ENCODE peak calls at places on chromosomes 2 and 18, in seven cellular contexts. I is K562, G is Panc1, Y is HCT116, S is SK-N-SH, B is GM12878, H is HepG2. U is an unnamed sample.
A peak's percentile ranks its signal among the peaks of the same experiment; 100 is the strongest.

GRCh38 chr2:179811042-179811441 is 50.4 kb downstream of the ZNF385B start:
- DNase-seq in H (no peak), I (no peak), Y (no peak), S (no peak), B (no peak), G (no peak), U (no peak)

GRCh38 chr2:20604957-20605381 is 45.9 kb downstream of the HS1BP3 start:
- DNase-seq in I (no peak), H (no peak), Y (no peak), S (no peak), G (no peak), B (no peak), U (no peak)

GRCh38 chr2:28055325-28055970 is 164.9 kb downstream of the BABAM2 start:
- DNase-seq in Y (no peak), G (peak; percentile 8), B (no peak), I (no peak), S (no peak), H (no peak), U (no peak)

GRCh38 chr18:22467760-22468553 is 50.2 kb upstream of the CTAGE1 start:
- DNase-seq in Y (peak; percentile 83), G (peak; percentile 55), B (no peak), S (no peak), H (no peak), I (peak; percentile 54), U (no peak)

GRCh38 chr2:49702740-49703139 is 548.4 kb upstream of the FSHR start:
- DNase-seq in G (no peak), S (no peak), Y (no peak), I (no peak), H (peak; percentile 33), B (no peak), U (no peak)

GRCh38 chr2:30948120-30948519 is 140.9 kb upstream of the CAPN13 start:
- DNase-seq in S (no peak), B (no peak), H (no peak), I (no peak), Y (no peak), G (no peak), U (no peak)

GRCh38 chr2:170201734-170202393 is 23.9 kb downstream of the MYO3B start:
- DNase-seq in H (no peak), I (no peak), Y (no peak), B (no peak), G (no peak), S (no peak), U (no peak)

GRCh38 chr2:70087703-70088507 is 628 bp downstream of the PCBP1 start:
- DNase-seq in B (no peak), S (peak; percentile 65), I (peak; percentile 80), G (no peak), H (peak; percentile 64), Y (no peak), U (no peak)

GRCh38 chr2:182482511-182482910 is 55.7 kb upstream of the PDE1A start:
- DNase-seq in B (no peak), Y (no peak), G (no peak), I (no peak), S (no peak), H (no peak), U (no peak)

GRCh38 chr18:39453882-39454281 is 1888.3 kb upstream of the CELF4 start:
- DNase-seq in S (no peak), I (no peak), Y (no peak), B (no peak), G (no peak), H (peak; percentile 30), U (no peak)

GRCh38 chr18:1541478-1541877 is 636.8 kb downstream of the ADCYAP1 start:
- DNase-seq in S (no peak), B (no peak), I (no peak), Y (no peak), H (no peak), G (no peak), U (no peak)

GRCh38 chr2:185857676-185858075 is 119.1 kb downstream of the FSIP2 start:
- DNase-seq in S (no peak), G (no peak), B (no peak), Y (no peak), I (no peak), H (no peak), U (no peak)

GRCh38 chr2:160411167-160411566 is 82.4 kb downstream of the RBMS1 start:
- DNase-seq in H (no peak), Y (no peak), I (no peak), S (no peak), B (no peak), G (no peak), U (no peak)

GRCh38 chr2:152399003-152399402 is 64.0 kb downstream of the FMNL2 start:
- DNase-seq in G (no peak), I (no peak), H (no peak), Y (no peak), S (no peak), B (no peak), U (no peak)

GRCh38 chr18:8726963-8727730 is 21.8 kb downstream of the MTCL1 start:
- DNase-seq in G (no peak), S (no peak), I (no peak), Y (no peak), H (no peak), B (no peak), U (no peak)

GRCh38 chr2:147025611-147026010 is 819.2 kb upstream of the ACVR2A start:
- DNase-seq in H (no peak), I (no peak), Y (no peak), G (no peak), B (no peak), S (no peak), U (no peak)

GRCh38 chr2:157433335-157433890 is 10.5 kb downstream of the CYTIP start:
- DNase-seq in G (no peak), I (no peak), H (no peak), B (no peak), Y (no peak), S (no peak), U (no peak)

GRCh38 chr18:76130845-76131244 is 364.2 kb downstream of the ZNF516 start:
- DNase-seq in H (no peak), G (no peak), S (no peak), I (no peak), Y (no peak), B (no peak), U (no peak)

GRCh38 chr2:146388757-146389156 is 1456.1 kb upstream of the ACVR2A start:
- DNase-seq in S (no peak), H (no peak), G (no peak), I (no peak), Y (no peak), B (no peak), U (no peak)

GRCh38 chr2:33785201-33786106 is 186.4 kb upstream of the FAM98A start:
- DNase-seq in H (no peak), G (no peak), B (peak; percentile 44), I (no peak), S (no peak), Y (no peak), U (no peak)

GRCh38 chr2:1628893-1629292 is 115.4 kb downstream of the PXDN start:
- DNase-seq in Y (no peak), G (no peak), I (no peak), B (no peak), S (no peak), H (no peak), U (no peak)

GRCh38 chr2:8488001-8488738 is 193.7 kb upstream of the ID2 start:
- DNase-seq in I (no peak), B (peak; percentile 95), Y (no peak), G (no peak), S (no peak), H (no peak), U (no peak)

GRCh38 chr18:75884728-75885127 is 457.2 kb upstream of the SMIM21 start:
- DNase-seq in H (no peak), S (no peak), I (peak; percentile 3), B (no peak), Y (no peak), G (no peak), U (no peak)

GRCh38 chr2:27891820-27892105 is 1.2 kb downstream of the BABAM2 start:
- DNase-seq in Y (no peak), S (no peak), B (no peak), G (no peak), H (peak; percentile 16), I (no peak), U (no peak)

GRCh38 chr18:32730620-32731021 is 42.2 kb downstream of the KLHL14 start:
- DNase-seq in B (peak; percentile 30), I (no peak), S (no peak), G (peak; percentile 38), H (no peak), Y (no peak), U (no peak)

GRCh38 chr2:229437467-229437866 is 166.4 kb upstream of the PID1 start:
- DNase-seq in H (no peak), I (no peak), Y (no peak), S (no peak), G (no peak), B (no peak), U (no peak)
- TF ChIP-seq POLR2AphosphoS5 in H (no peak), I (no peak), Y (no peak), S (no peak), G (no peak), B (no peak), U (no peak)

DNA sequence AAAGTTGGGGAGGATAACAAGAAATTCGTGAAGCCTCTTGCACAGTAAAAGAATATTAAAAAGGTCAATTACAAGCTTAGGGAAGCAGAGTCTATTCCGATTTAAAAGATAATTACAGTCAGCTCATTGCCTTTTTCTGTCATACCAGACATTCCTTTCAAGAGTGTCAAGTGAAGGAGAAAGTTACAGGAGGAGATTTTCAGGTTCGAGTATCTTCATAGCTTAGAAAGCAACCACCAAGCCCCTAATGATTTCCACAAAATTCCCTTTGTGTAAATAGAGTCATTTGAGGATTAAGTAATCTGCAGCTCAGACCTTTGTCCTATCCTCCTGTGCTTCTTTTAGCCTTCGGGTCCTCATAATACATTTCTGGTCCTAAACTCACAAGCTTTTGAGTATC is 414.9 kb downstream of the CDH2 start:
- DNase-seq in I (no peak), S (no peak), H (no peak), G (no peak), Y (no peak), B (no peak), U (no peak)
- TF ChIP-seq SIN3A in I (no peak), S (no peak), H (no peak), G (no peak), Y (no peak), B (no peak), U (no peak)

GRCh38 chr2:7010376-7010775 is 93.2 kb downstream of the RNF144A start:
- DNase-seq in B (no peak), G (no peak), Y (no peak), I (no peak), H (no peak), S (no peak), U (no peak)
- TF ChIP-seq POLR2AphosphoS5 in B (no peak), G (no peak), Y (no peak), I (no peak), H (no peak), S (no peak), U (no peak)

GRCh38 chr2:207830778-207831549 is 61.3 kb upstream of the FZD5 start:
- DNase-seq in I (peak; percentile 51), B (no peak), S (no peak), G (no peak), H (peak; percentile 78), Y (no peak), U (no peak)

GRCh38 chr2:207836526-207837133 is 66.9 kb upstream of the FZD5 start:
- DNase-seq in B (no peak), Y (no peak), I (peak; percentile 30), H (peak; percentile 38), S (no peak), G (no peak), U (peak; percentile 35)

GRCh38 chr2:207835805-207836204 is 66.1 kb upstream of the FZD5 start:
- DNase-seq in Y (no peak), B (no peak), S (no peak), I (no peak), G (no peak), H (peak; percentile 67), U (no peak)

GRCh38 chr2:207831569-207832248 is 62.0 kb upstream of the FZD5 start:
- DNase-seq in I (no peak), B (no peak), Y (no peak), H (no peak), G (no peak), S (no peak), U (no peak)

GRCh38 chr2:207833265-207833751 is 63.6 kb upstream of the FZD5 start:
- DNase-seq in S (no peak), Y (no peak), I (peak; percentile 29), B (peak; percentile 31), H (peak; percentile 87), G (no peak), U (no peak)
- TF ChIP-seq SIN3A in S (no peak), Y (no peak), I (no peak), B (no peak), H (no peak), G (no peak), U (no peak)